ENCODE peak calls at places on chromosomes 2 and 18, in nine cellular contexts. Y is effector memory CD4-positive, alpha-beta T cell; D is upper lobe of right lung; R is mucosa of descending colon; K is A549; E is naive thymus-derived CD4-positive, alpha-beta T cell; C is aorta; A is kidney; B is testis. G is an unnamed sample. For H3K4me1, the result is how much of the 10 kb centered on the place peaks cover.

GRCh38 chr2:26901326-26902183 is 53.6 kb downstream of the DPYSL5 start:
- DNase-seq in D (no peak), K (no peak), A (no peak), B (peak), E (no peak), Y (no peak), C (no peak), R (no peak), G (no peak)

GRCh38 chr2:29532451-29532850 is 388.9 kb downstream of the ALK start:
- DNase-seq in B (no peak), A (no peak), E (no peak), R (no peak), Y (no peak), C (no peak), K (no peak), D (no peak), G (no peak)

GRCh38 chr18:8751692-8752091 is 46.3 kb downstream of the MTCL1 start:
- DNase-seq in D (no peak), K (no peak), B (peak), E (no peak), A (no peak), C (no peak), Y (no peak), R (no peak), G (no peak)

GRCh38 chr2:32485399-32485798 is 128.6 kb downstream of the BIRC6 start:
- DNase-seq in Y (no peak), C (no peak), E (no peak), D (no peak), K (no peak), A (no peak), B (no peak), R (no peak), G (no peak)

GRCh38 chr2:18987592-18988073 is 370.8 kb downstream of the OSR1 start:
- DNase-seq in Y (no peak), E (no peak), A (peak), R (no peak), D (no peak), C (peak), B (peak), K (peak), G (no peak)

GRCh38 chr2:174397773-174398172 is 2.2 kb downstream of the SCRN3 start:
- DNase-seq in R (no peak), C (no peak), B (no peak), E (no peak), K (no peak), Y (no peak), D (no peak), A (no peak), G (no peak)

GRCh38 chr2:174350018-174350417 is 15.3 kb downstream of the SP9 start:
- DNase-seq in B (no peak), E (no peak), Y (no peak), K (no peak), A (no peak), R (no peak), D (no peak), C (no peak), G (no peak)

GRCh38 chr18:62963522-62963921 is 248.2 kb downstream of the PHLPP1 start:
- DNase-seq in B (no peak), R (no peak), E (no peak), D (no peak), K (no peak), C (no peak), A (no peak), Y (no peak), G (no peak)

GRCh38 chr2:19823507-19823906 is 78.3 kb downstream of the TTC32 start:
- DNase-seq in D (no peak), R (no peak), C (no peak), B (no peak), E (no peak), A (no peak), Y (no peak), K (no peak), G (no peak)

GRCh38 chr18:75314117-75314516 is 103.5 kb downstream of the TSHZ1 start:
- DNase-seq in D (no peak), E (no peak), Y (no peak), A (no peak), R (no peak), C (no peak), B (no peak), K (no peak), G (no peak)

GRCh38 chr2:149597050-149598013 is 9.8 kb upstream of the MMADHC start:
- DNase-seq in B (peak), A (no peak), Y (peak), E (peak), R (no peak), C (no peak), K (peak), D (no peak), G (peak)

GRCh38 chr2:157107460-157107859 is 150.0 kb upstream of the GALNT5 start:
- DNase-seq in C (no peak), K (no peak), B (no peak), E (no peak), A (no peak), R (no peak), D (peak), Y (no peak), G (no peak)

GRCh38 chr2:101361519-101361918 is 25.8 kb downstream of the CREG2 start:
- DNase-seq in B (no peak), D (no peak), R (no peak), A (no peak), E (no peak), C (no peak), Y (no peak), K (no peak), G (no peak)

GRCh38 chr2:149463328-149464002 is 124.1 kb downstream of the MMADHC start:
- DNase-seq in K (no peak), B (no peak), R (no peak), A (no peak), D (no peak), C (no peak), Y (no peak), E (no peak), G (no peak)

GRCh38 chr2:118738524-118739308 is 108.7 kb downstream of the EN1 start:
- DNase-seq in K (peak), D (no peak), E (no peak), A (no peak), Y (no peak), B (no peak), C (peak), R (no peak), G (no peak)

GRCh38 chr2:113080134-113080533 is 12.4 kb downstream of the IL1F10 start:
- DNase-seq in D (no peak), Y (no peak), A (no peak), R (no peak), E (peak), K (peak), B (peak), C (no peak), G (peak)

GRCh38 chr2:232435375-232435648 is 20.6 kb upstream of the ALPI start:
- DNase-seq in B (no peak), Y (no peak), E (no peak), R (no peak), A (no peak), D (no peak), C (no peak), K (no peak), G (no peak)

GRCh38 chr2:144648837-144649485 is 129.0 kb upstream of the ZEB2 start:
- DNase-seq in C (no peak), Y (no peak), A (no peak), D (no peak), K (no peak), B (no peak), E (no peak), R (no peak), G (no peak)

GRCh38 chr2:222239945-222240675 is 58.7 kb downstream of the PAX3 start:
- DNase-seq in E (no peak), Y (no peak), R (no peak), K (no peak), D (no peak), C (no peak), A (no peak), B (no peak), G (no peak)

GRCh38 chr18:60191926-60192325 is 180.6 kb downstream of the MC4R start:
- DNase-seq in D (no peak), A (no peak), E (no peak), R (no peak), K (no peak), B (no peak), C (no peak), Y (no peak), G (no peak)

GRCh38 chr18:57437433-57437781 is 2.2 kb downstream of the ONECUT2 start:
- DNase-seq in A (peak), C (no peak), D (no peak), K (no peak), R (no peak), E (no peak), B (no peak), Y (no peak), G (no peak)

GRCh38 chr2:66897676-66898280 is 462.9 kb downstream of the MEIS1 start:
- DNase-seq in Y (no peak), B (no peak), R (no peak), D (no peak), E (no peak), K (no peak), C (no peak), A (no peak), G (no peak)

GRCh38 chr18:76658627-76659026 is 163.6 kb upstream of the ZNF516 start:
- DNase-seq in K (peak), E (no peak), A (no peak), Y (no peak), D (no peak), C (no peak), R (no peak), B (no peak), G (no peak)

GRCh38 chr2:30225131-30225762 is 6.1 kb upstream of the LBH start:
- DNase-seq in E (peak), D (no peak), K (no peak), B (peak), Y (no peak), A (no peak), C (peak), R (peak), G (peak)

GRCh38 chr18:8084160-8084559 is 517.0 kb downstream of the PTPRM start:
- DNase-seq in E (no peak), Y (no peak), D (no peak), K (peak), C (no peak), B (peak), A (no peak), R (no peak), G (no peak)

GRCh38 chr2:176415156-176415870 is 146.1 kb downstream of the MTX2 start:
- DNase-seq in C (no peak), A (no peak), R (no peak), D (no peak), K (no peak), Y (no peak), B (no peak), E (no peak), G (no peak)

GRCh38 chr2:11160731-11161455 is 5.6 kb downstream of the SLC66A3 start:
- DNase-seq in C (no peak), B (no peak), K (no peak), A (no peak), R (no peak), Y (no peak), D (no peak), E (no peak), G (no peak)

GRCh38 chr18:12595571-12596255 is 62.2 kb downstream of the SPIRE1 start:
- DNase-seq in A (no peak), C (no peak), E (no peak), Y (no peak), B (no peak), D (no peak), K (no peak), R (no peak), G (no peak)

GRCh38 chr2:38415761-38416291 is 38.8 kb upstream of the ATL2 start:
- DNase-seq in A (no peak), E (no peak), D (no peak), C (no peak), Y (no peak), R (no peak), B (no peak), K (no peak), G (no peak)

GRCh38 chr2:24492283-24493272 is 1.5 kb downstream of the NCOA1 start:
- DNase-seq in B (peak), R (no peak), C (no peak), A (no peak), D (no peak), K (no peak), E (no peak), Y (no peak), G (no peak)

GRCh38 chr2:68163641-68164040 is 6.0 kb downstream of the PNO1 start:
- DNase-seq in K (no peak), Y (no peak), E (no peak), C (no peak), B (no peak), A (no peak), R (no peak), D (no peak), G (no peak)

GRCh38 chr2:50838316-50838715 is 193.6 kb downstream of the NRXN1 start:
- DNase-seq in Y (no peak), B (no peak), A (no peak), D (no peak), R (no peak), C (no peak), E (no peak), K (no peak), G (no peak)

GRCh38 chr2:120857931-120858330 is 122.3 kb downstream of the GLI2 start:
- DNase-seq in R (no peak), D (peak), C (peak), E (no peak), K (no peak), A (peak), B (no peak), Y (no peak), G (no peak)

GRCh38 chr18:46720521-46720920 is 36.3 kb downstream of the ST8SIA5 start:
- DNase-seq in R (no peak), C (no peak), D (no peak), A (no peak), B (no peak), E (no peak), Y (no peak), K (no peak), G (no peak)

GRCh38 chr18:46719388-46719787 is 37.5 kb downstream of the ST8SIA5 start:
- DNase-seq in R (no peak), D (no peak), Y (no peak), E (no peak), B (no peak), K (no peak), C (no peak), A (no peak), G (no peak)

GRCh38 chr18:46716827-46717226 is 40.0 kb downstream of the ST8SIA5 start:
- DNase-seq in A (no peak), R (no peak), K (no peak), D (no peak), Y (no peak), E (no peak), B (no peak), C (no peak), G (no peak)

GRCh38 chr18:46720092-46720491 is 36.8 kb downstream of the ST8SIA5 start:
- DNase-seq in E (no peak), C (no peak), Y (no peak), D (no peak), R (no peak), A (no peak), K (no peak), B (no peak), G (no peak)

GRCh38 chr18:46718501-46719341 is 38.1 kb downstream of the ST8SIA5 start:
- DNase-seq in Y (no peak), R (no peak), A (no peak), B (no peak), E (no peak), C (no peak), K (no peak), D (no peak), G (no peak)
- H3K4me1 ChIP-seq in Y (under half), R (under half), A (under half), B (under half), E (under half), C (under half), K (under half), D (under half), G (under half)

DNA sequence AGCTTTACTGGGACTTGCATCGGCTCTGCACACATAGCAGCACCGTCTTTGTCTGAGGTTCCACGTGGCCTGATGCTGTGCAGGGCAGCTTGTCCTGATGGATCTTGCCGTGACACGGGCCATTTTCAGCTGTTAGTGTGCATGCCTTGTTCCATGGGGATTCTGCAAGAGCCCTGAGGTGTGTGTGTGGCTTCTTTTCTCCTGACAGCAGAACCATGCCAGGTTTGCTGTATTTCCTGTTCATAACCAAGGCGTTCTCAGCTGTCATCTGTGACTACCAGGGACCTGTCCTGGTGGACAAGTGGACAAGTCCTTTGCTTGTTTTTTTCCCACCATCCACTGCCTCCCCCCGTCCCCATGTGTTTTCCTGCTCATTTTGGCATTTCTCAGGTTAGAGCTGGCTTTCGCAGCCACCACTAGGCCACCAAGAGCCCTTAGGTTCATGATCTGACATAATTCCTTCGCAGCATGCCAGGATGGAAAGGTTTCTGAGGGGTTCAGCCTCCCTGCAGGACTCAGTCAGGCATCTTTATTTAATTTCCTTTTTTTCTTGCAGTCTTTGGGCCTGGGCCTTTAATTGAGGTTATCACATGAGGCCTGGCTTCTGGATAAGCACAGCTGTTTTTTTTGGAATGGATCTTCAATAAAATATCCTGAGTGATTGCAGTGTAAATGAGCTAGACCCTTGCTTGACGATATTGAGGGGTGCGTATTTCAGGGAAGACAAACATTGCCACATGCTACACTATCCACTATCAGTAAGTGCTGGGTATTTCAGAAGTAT is 139.4 kb downstream of the NCK2 start:
- DNase-seq in C (no peak), D (no peak), A (no peak), R (no peak), Y (no peak), B (no peak), K (no peak), E (no peak), G (no peak)
- H3K4me1 ChIP-seq in C (under half), D (under half), A (under half), R (under half), Y (under half), B (half or more), K (under half), E (under half), G (half or more)

GRCh38 chr2:236162804-236163482 is 5.2 kb downstream of the GBX2 start:
- DNase-seq in C (no peak), B (no peak), K (no peak), D (peak), E (no peak), R (no peak), A (no peak), Y (no peak), G (no peak)
- H3K4me1 ChIP-seq in C (under half), B (under half), K (under half), D (under half), E (under half), R (under half), A (under half), Y (under half), G (under half)

DNA sequence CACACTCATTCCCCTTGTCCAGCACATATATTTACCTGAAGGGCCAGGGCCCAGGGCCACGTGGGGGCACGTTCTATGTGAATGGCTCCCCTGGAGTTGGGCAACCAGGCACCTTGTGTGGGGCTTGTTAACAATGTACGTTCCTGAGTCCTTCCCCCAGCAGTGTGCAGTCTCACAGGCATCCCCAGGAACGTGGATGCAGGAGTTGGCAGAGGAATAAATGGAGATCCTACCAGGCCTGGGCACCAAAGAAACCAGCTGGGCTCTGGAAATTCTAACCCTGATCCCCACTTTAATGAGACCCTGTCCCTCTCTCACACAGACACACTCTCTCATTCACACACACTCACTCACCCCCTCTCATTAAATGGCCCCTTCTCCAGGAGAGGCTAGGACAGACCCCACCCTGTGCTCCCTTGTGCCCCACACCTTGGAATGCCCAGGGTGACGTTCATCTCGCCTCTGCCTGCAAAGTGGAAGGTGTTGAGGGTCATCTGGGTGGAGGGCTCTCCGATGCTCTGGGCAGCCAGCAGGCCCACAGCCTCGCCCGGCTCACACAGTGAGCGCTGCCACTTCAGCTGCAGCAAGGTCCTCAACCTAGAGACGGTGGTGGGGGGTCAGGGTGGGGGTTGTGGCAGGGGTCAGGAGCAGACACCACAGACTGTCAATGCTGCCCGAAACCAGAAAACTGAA is 65.6 kb downstream of the POLR1A start:
- DNase-seq in Y (no peak), R (no peak), D (peak), A (no peak), B (no peak), K (no peak), E (no peak), C (no peak), G (no peak)
- H3K4me1 ChIP-seq in Y (half or more), R (under half), D (under half), A (under half), B (under half), K (under half), E (half or more), C (under half), G (half or more)

DNA sequence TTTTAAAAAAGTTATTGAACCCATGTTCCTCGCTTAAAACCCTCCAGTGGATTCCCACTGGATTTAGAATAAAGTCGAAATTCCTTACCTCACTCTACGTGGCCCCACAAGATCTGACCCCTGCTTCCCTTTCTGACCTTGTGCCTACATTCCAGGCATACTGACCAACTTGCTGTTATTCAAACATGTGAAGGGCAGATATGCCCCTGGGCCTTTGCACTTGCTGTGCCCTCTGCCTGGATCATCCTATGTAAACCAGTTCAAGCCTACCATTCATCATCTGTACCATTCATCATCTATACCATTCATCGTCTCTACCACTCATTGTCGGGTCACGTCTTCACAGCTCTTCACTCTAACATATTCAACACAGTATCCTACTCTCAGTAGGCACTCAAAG is 41.3 kb upstream of the LPIN2 start:
- DNase-seq in R (no peak), C (no peak), B (no peak), E (no peak), A (no peak), K (no peak), Y (no peak), D (no peak), G (no peak)
- H3K4me1 ChIP-seq in R (under half), C (under half), B (under half), E (under half), A (under half), K (half or more), Y (under half), D (under half), G (under half)

GRCh38 chr2:36438454-36438977 is 82.9 kb downstream of the CRIM1 start:
- DNase-seq in K (peak), D (no peak), Y (no peak), A (no peak), E (no peak), C (no peak), B (no peak), R (no peak), G (no peak)
- H3K4me1 ChIP-seq in K (half or more), D (under half), Y (under half), A (under half), E (under half), C (under half), B (under half), R (under half), G (under half)

DNA sequence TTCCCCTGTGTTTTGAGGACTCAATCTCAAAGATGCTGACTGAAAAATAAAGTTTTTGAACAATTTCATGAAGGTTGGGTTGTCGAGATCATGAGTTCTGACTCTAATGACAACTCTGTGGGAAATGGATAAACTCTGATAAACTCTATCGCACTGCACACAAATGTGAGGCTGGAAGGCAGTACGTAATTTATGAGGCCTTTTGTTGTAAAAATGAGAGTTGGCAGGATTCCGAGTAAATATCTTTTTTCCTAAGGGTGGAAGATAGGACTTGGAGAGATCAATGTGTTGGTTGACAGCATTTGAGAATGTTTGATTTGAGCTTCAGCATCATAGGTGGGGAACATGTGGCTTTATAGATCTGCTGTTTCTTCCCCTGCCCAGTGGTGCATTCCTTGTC is 90.4 kb downstream of the SPTBN1 start:
- DNase-seq in K (no peak), Y (no peak), D (no peak), C (no peak), E (no peak), B (no peak), A (no peak), R (no peak), G (no peak)
- H3K4me1 ChIP-seq in K (half or more), Y (under half), D (under half), C (under half), E (under half), B (under half), A (half or more), R (half or more), G (under half)

GRCh38 chr2:165586019-165586418 is 116.5 kb downstream of the CSRNP3 start:
- DNase-seq in D (no peak), Y (no peak), E (no peak), K (no peak), B (no peak), R (no peak), A (no peak), C (no peak), G (no peak)
- H3K4me1 ChIP-seq in D (under half), Y (under half), E (under half), K (under half), B (under half), R (under half), A (under half), C (under half), G (under half)